ENCODE peak calls at places on chromosomes 7 and 10, in four cellular contexts. E is HCT116, D is HepG2, V is K562. W is an unnamed sample.

GRCh38 chr10:104080762-104081161 is 4.9 kb downstream of the COL17A1 start:
- DNase-seq in V (peak; percentile 11), D (peak; percentile 28), E (peak; percentile 59), W (no peak)

GRCh38 chr7:118836933-118837332 is 612.4 kb downstream of the ANKRD7 start:
- DNase-seq in D (no peak), V (no peak), E (no peak), W (no peak)

GRCh38 chr7:139089118-139089517 is 20.4 kb downstream of the ZC3HAV1 start:
- DNase-seq in V (peak; percentile 20), E (no peak), D (no peak), W (no peak)

GRCh38 chr7:142804715-142805114 is 33.9 kb downstream of the PRSS2 start:
- DNase-seq in V (peak; percentile 55), E (no peak), D (no peak), W (no peak)

GRCh38 chr7:84204655-84205054 is 10.1 kb upstream of the SEMA3A start:
- DNase-seq in V (no peak), E (no peak), D (no peak), W (no peak)

GRCh38 chr10:114855776-114856543 is 34.4 kb downstream of the FHIP2A start:
- DNase-seq in V (no peak), D (no peak), E (no peak), W (no peak)

GRCh38 chr7:103613655-103614642 is 167.9 kb upstream of the SLC26A5 start:
- DNase-seq in E (no peak), D (peak; percentile 34), V (peak; percentile 16), W (no peak)

GRCh38 chr7:152121432-152121831 is 96.0 kb downstream of the GALNT11 start:
- DNase-seq in E (no peak), D (no peak), V (no peak), W (no peak)

GRCh38 chr7:23373151-23374004 is 74.2 kb downstream of the MALSU1 start:
- DNase-seq in E (no peak), V (no peak), D (no peak), W (no peak)

GRCh38 chr7:101898019-101898575 is 80.7 kb downstream of the CUX1 start:
- DNase-seq in V (no peak), E (no peak), D (no peak), W (no peak)

GRCh38 chr7:28052933-28053332 is 127.7 kb downstream of the JAZF1 start:
- DNase-seq in D (no peak), V (no peak), E (no peak), W (no peak)

GRCh38 chr10:44967596-44967995 is 8.0 kb downstream of the RASSF4 start:
- DNase-seq in V (no peak), E (no peak), D (no peak), W (no peak)

GRCh38 chr10:46520941-46521340 is 35.5 kb downstream of the GPRIN2 start:
- DNase-seq in D (no peak), E (no peak), V (no peak), W (no peak)

DNA sequence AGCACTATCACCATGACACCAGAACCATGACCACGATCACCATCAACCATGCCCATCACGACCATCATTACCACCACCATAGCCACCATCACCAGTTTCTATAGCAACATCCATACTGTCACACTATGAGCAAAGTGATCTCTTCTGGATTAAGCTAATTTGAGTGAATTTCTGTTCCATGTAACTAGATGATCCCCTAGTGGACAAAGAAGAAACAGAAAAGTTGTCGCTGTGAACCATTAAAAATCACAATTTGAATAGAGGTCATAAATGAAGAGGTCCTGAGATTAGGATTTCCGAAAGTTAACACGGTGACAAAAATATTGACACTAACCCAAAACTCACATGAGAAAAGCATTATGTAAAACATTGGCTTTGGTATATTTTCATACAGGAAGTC is 77.6 kb downstream of the CLRN3 start:
- DNase-seq in E (no peak), V (no peak), D (no peak), W (no peak)
- TF ChIP-seq CTCF in E (peak; percentile 41), V (no peak), D (no peak), W (peak; percentile 46)

DNA sequence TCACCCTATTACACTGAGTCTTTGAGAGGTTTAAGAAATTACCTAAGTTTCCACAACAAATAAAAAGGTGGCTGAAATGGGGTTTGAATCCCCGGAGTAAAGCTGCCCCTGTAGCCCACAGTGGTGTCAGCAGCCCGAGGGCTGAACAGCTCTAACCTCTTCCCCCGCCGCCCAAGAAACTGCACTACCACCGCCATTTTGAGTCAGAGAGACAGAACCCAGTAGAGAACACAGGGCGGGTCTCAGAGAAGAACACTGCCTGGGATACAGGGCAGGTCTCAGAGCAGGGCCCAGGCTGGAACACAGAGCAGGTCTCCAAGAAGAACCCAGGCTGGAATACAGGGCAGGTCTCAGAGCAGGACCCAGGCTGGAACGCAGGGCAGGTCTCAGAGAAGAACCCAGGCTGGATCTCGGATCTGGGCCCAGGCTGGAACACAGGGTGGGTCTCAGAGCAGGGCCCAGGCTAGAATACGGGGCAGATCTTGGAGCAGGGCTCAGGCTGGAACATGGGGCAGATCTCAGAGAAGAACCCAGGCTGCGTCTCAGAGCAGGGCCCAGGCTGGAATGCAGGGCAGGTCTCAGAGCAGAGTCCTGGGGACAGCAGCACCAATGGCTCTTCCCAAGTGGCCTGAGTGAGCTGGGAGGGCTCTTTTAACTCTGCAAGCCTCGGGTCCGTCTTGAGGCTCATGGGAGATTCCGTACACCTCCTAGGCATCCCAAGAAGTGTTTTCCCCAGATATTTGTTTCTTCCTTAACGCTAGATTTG is 85.9 kb upstream of the LANCL2 start:
- DNase-seq in E (no peak), D (no peak), V (no peak), W (no peak)
- TF ChIP-seq TCF7L2 in E (no peak), D (no peak), V (no peak), W (no peak)

DNA sequence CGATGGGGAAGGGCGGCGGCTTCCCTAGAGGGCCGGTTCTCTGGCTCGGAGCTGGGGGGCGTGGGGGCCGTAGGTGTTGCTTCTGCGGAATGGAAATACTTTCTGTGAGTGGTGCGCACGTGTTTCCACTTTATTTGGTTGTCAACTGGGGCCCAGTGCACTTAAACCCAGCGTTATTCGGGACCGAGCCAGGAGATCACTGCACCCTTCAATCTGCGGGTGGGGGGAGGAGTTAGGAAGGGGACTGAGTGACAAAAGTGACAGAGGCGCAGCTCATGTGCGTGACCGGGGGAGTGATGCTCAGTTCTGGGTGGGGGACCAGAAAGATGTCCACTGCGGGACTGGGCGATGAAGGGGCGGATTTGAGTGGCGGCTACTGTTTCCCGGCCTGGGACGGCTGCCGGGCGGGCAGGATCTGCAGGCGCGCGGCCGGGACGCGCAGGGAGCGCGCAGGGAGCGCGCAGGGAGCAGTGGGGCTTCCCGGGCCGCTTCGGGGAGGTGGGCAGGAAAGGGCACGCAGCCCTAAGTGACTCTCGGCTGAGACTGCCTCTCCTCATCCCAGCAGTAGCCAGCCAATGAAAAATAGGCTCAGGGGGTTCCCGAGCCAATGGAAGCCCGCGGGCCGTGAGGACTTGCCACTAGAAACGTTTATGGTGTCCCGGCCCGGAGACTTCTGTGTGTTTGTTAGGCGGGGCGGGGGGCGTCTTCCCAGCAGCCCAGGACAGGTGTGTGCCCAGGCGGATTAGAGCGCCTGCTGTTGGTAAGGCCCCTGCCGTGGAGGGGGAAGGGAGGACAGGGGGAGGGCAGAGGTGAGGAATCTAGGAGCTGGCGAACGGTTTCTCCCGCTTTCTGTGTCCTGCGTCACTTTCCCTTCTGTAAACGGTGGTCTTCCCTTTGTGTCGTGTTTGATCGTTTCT is 54.3 kb upstream of the KDM7A start:
- DNase-seq in D (peak; percentile 93), E (peak; percentile 40), V (peak; percentile 69), W (no peak)
- TF ChIP-seq CTCF in D (peak; percentile 83), E (no peak), V (no peak), W (no peak)

GRCh38 chr10:34106356-34106885 is 708.7 kb downstream of the PARD3 start:
- DNase-seq in V (no peak), E (no peak), D (no peak), W (no peak)

GRCh38 chr10:34104829-34105572 is 710.1 kb downstream of the PARD3 start:
- DNase-seq in E (no peak), D (no peak), V (no peak), W (no peak)

GRCh38 chr10:34102237-34102673 is 712.8 kb downstream of the PARD3 start:
- DNase-seq in E (no peak), D (no peak), V (no peak), W (no peak)

GRCh38 chr10:34101001-34101400 is 714.1 kb downstream of the PARD3 start:
- DNase-seq in V (no peak), D (no peak), E (no peak), W (no peak)

GRCh38 chr10:34102917-34103506 is 712.1 kb downstream of the PARD3 start:
- DNase-seq in E (no peak), D (no peak), V (no peak), W (no peak)
- TF ChIP-seq TCF7L2 in E (no peak), D (no peak), V (no peak), W (no peak)

DNA sequence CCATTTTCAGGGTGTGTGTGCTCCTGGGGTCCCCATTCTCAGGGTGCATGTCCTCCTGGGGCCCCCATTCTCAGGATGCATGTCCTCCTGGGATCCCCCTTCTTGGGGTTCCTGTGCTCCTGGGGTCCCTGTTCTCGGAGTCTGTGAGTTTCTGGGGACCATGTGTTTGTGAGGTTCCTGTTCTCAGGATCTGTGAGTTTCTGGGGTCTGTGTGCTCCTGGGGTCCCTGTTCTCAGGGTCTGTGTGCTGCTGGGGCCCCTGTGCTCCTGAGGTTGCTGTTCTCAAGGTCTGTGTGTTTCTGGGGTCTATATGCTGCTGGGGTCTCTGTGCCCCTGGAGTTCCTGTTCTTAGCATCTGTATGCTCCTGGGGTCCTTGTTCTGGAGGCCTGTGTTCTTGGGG is 425.5 kb downstream of the GLRX3 start:
- DNase-seq in E (no peak), V (no peak), D (no peak), W (no peak)
- TF ChIP-seq CTCF in E (no peak), V (no peak), D (no peak), W (no peak)

GRCh38 chr7:73528204-73528603 is 6.1 kb upstream of the BAZ1B start:
- DNase-seq in V (peak; percentile 10), D (no peak), E (no peak), W (no peak)
- TF ChIP-seq TCF7L2 in V (no peak), D (no peak), E (no peak), W (no peak)